ENCODE peak calls at places on chromosomes 3 and 15, in six cellular contexts. P is fibroblast of lung; X is ovary; V is suprapubic skin; Q is CD4-positive, alpha-beta T cell; J is tibial artery. U is an unnamed sample.

GRCh38 chr15:40340740-40341400 is at the start of gene CCDC9B:
- DNase-seq in P (peak; percentile 81), X (peak; percentile 89), V (peak; percentile 94), Q (no peak), J (peak; percentile 99), U (peak; percentile 95)

GRCh38 chr15:90580946-90581345 is 51.2 kb downstream of the CRTC3 start:
- DNase-seq in P (no peak), X (no peak), V (no peak), Q (no peak), J (no peak), U (no peak)

GRCh38 chr15:73387507-73388255 is 18.9 kb upstream of the HCN4 start:
- DNase-seq in P (peak; percentile 39), X (no peak), V (peak; percentile 65), Q (no peak), J (peak; percentile 40), U (no peak)

GRCh38 chr3:140117111-140117526 is 182.1 kb downstream of the CLSTN2 start:
- DNase-seq in P (no peak), X (no peak), V (no peak), Q (no peak), J (no peak), U (no peak)

GRCh38 chr3:183837390-183837789 is 12.0 kb upstream of the MAP6D1 start:
- DNase-seq in P (no peak), X (no peak), V (no peak), Q (no peak), J (no peak), U (no peak)

GRCh38 chr3:128541246-128541645 is 48.2 kb upstream of the GATA2 start:
- DNase-seq in P (no peak), X (no peak), V (no peak), Q (no peak), J (no peak), U (no peak)

GRCh38 chr3:152835311-152836102 is 576 bp downstream of the P2RY1 start:
- DNase-seq in P (peak; percentile 68), X (peak; percentile 74), V (peak; percentile 81), Q (no peak), J (peak; percentile 72), U (peak; percentile 61)

GRCh38 chr15:69573815-69574472 is 121.3 kb downstream of the RPLP1 start:
- DNase-seq in P (peak; percentile 79), X (no peak), V (no peak), Q (no peak), J (peak; percentile 20), U (no peak)

GRCh38 chr15:83118968-83119367 is 11.5 kb downstream of the TM6SF1 start:
- DNase-seq in P (no peak), X (no peak), V (no peak), Q (no peak), J (no peak), U (no peak)

GRCh38 chr3:10116138-10116460 is 624 bp downstream of the BRK1 start:
- DNase-seq in P (peak; percentile 68), X (no peak), V (no peak), Q (no peak), J (no peak), U (peak; percentile 35)

GRCh38 chr3:143979813-143980212 is 8.2 kb downstream of the DIPK2A start:
- DNase-seq in P (peak; percentile 47), X (no peak), V (no peak), Q (no peak), J (no peak), U (no peak)

GRCh38 chr15:86178845-86179244 is 99.2 kb downstream of the AGBL1 start:
- DNase-seq in P (no peak), X (no peak), V (no peak), Q (no peak), J (no peak), U (no peak)

GRCh38 chr3:41508063-41508696 is 308.9 kb downstream of the CTNNB1 start:
- DNase-seq in P (peak; percentile 26), X (no peak), V (no peak), Q (no peak), J (no peak), U (no peak)

GRCh38 chr3:45981321-45982038 is 14.1 kb downstream of the FYCO1 start:
- DNase-seq in P (peak; percentile 68), X (no peak), V (no peak), Q (no peak), J (no peak), U (peak; percentile 37)

GRCh38 chr15:62485170-62485720 is 320.2 kb upstream of the C2CD4B start:
- DNase-seq in P (no peak), X (no peak), V (no peak), Q (no peak), J (no peak), U (no peak)

GRCh38 chr3:122233109-122233952 is 49.9 kb downstream of the CASR start:
- DNase-seq in P (no peak), X (no peak), V (no peak), Q (no peak), J (no peak), U (no peak)

GRCh38 chr3:193863657-193864323 is 270.8 kb downstream of the OPA1 start:
- DNase-seq in P (no peak), X (no peak), V (no peak), Q (no peak), J (no peak), U (no peak)

GRCh38 chr3:64163755-64164148 is 61.5 kb downstream of the PRICKLE2 start:
- DNase-seq in P (peak; percentile 90), X (no peak), V (no peak), Q (no peak), J (no peak), U (no peak)

GRCh38 chr3:12462159-12462962 is 21.9 kb upstream of the TSEN2 start:
- DNase-seq in P (no peak), X (no peak), V (no peak), Q (no peak), J (no peak), U (no peak)

GRCh38 chr3:54271118-54271517 is 148.8 kb downstream of the CACNA2D3 start:
- DNase-seq in P (no peak), X (no peak), V (no peak), Q (no peak), J (no peak), U (no peak)

GRCh38 chr3:123036352-123037014 is 8.9 kb upstream of the SEMA5B start:
- DNase-seq in P (no peak), X (no peak), V (no peak), Q (no peak), J (no peak), U (no peak)

GRCh38 chr3:45881031-45882022 is 5.0 kb upstream of the CCR9 start:
- DNase-seq in P (peak; percentile 58), X (no peak), V (no peak), Q (peak; percentile 27), J (no peak), U (peak; percentile 71)

DNA sequence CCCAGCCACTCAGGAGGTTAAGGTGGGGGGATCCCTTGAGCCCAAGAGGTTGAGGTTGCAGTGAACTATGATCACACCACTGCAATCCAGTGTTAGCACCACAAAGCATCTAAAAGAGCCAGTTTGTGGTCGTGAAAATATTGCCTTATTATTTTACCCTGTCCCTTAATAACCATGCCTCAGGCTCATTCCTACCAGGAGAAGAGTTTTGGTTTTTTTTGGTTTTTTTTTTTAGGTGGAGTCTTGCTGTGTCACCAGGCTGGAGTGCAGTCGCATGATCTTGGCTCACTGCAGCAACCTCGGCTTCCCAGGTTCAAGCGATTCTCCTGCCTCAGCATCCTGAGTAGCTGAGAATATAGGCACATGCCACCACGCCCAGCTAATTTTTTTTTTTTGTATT is 17.9 kb upstream of the AVEN start:
- DNase-seq in P (peak; percentile 45), X (no peak), V (no peak), Q (no peak), J (no peak), U (no peak)
- H3K27ac ChIP-seq in P (no peak overlapping the region), X (no peak overlapping the region), V (no peak overlapping the region), Q (no peak overlapping the region), J (peak overlapping the region; percentile 65), U (no peak overlapping the region)

GRCh38 chr3:131397889-131398288 is 16.3 kb downstream of the NUDT16 start:
- DNase-seq in P (no peak), X (no peak), V (no peak), Q (no peak), J (no peak), U (no peak)

GRCh38 chr3:131401978-131402377 is 20.4 kb downstream of the NUDT16 start:
- DNase-seq in P (no peak), X (no peak), V (no peak), Q (no peak), J (no peak), U (no peak)

GRCh38 chr3:131403216-131403895 is 21.8 kb downstream of the NUDT16 start:
- DNase-seq in P (no peak), X (no peak), V (no peak), Q (no peak), J (no peak), U (no peak)

GRCh38 chr3:131405411-131405810 is 23.8 kb downstream of the NUDT16 start:
- DNase-seq in P (no peak), X (no peak), V (no peak), Q (no peak), J (no peak), U (no peak)

DNA sequence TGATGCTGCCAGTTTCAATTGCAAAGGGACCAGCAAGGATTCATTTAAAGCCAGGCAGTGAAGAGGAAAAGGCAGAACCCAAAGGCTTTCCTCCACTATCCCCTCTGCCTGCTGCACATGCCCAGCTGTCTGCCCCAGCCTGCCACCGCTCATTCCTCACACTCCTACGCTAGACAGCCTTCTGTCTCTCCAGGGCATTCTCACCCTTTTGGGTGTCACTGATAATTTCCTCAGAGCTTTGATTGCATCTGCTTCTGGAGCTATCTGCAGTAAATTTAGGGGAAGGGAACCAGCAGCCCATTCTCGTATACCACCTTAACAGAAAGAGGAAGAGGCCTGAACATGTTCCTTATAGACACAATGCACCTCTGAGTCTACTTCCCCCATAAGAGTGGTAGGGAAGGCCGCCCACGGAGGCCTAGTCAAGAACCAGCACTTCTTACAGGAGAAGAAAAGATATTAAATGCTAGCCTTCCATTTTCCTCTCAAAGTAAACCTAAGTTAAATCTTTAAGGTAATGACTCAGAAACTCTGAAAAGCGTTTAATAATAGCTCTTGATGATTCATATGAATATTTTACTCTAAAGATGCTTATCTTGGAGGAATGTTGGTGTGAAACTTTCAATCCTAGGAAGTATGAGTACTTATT is 20.9 kb downstream of the NUDT16 start:
- DNase-seq in P (peak; percentile 85), X (no peak), V (no peak), Q (no peak), J (no peak), U (no peak)
- H3K27ac ChIP-seq in P (no peak overlapping the region), X (no peak overlapping the region), V (peak overlapping the region; percentile 53), Q (no peak overlapping the region), J (no peak overlapping the region), U (no peak overlapping the region)

DNA sequence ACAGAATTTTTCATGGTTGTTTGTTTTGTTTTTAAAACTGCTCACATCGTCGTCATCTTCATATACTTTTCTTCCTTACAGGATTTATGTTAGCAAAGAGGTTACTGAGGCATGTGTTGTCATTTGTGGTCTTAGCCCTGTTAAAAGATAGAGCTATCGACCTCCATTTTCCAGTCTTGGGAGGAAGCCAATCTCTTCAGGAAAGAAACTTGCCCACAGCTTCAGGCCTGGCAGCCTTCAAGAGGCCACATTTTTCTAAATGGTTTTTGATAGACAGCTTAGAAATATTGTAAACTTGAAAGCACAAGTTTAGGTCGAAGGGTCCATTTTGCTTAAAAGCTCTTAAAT is 144.3 kb upstream of the IL12A start:
- DNase-seq in P (peak; percentile 77), X (no peak), V (no peak), Q (no peak), J (no peak), U (no peak)
- H3K27ac ChIP-seq in P (no peak overlapping the region), X (no peak overlapping the region), V (no peak overlapping the region), Q (no peak overlapping the region), J (peak overlapping the region; percentile 51), U (no peak overlapping the region)

DNA sequence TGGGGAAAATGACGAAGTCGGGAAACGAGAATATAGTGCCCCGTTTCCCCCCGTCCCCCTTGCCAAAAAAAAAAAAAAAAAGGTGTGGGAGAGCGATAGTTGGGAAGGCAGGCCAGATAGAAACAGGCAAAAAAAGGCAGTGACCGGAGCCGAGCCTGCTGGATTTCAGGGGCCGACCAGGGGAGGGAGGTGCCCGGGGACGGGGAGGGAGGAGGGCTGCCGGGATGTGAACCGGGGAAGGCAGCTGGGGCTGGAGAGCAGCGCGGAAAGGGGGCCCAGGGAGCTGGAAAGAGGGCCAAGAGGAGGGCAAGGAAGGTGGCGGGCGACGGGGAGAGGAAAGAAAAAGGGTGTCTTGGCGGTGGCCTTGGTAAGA is 831 bp downstream of the LRRN1 start:
- DNase-seq in P (peak; percentile 28), X (peak; percentile 38), V (no peak), Q (no peak), J (peak; percentile 66), U (peak; percentile 3)
- H3K27ac ChIP-seq in P (no peak overlapping the region), X (peak overlapping the region; percentile 84), V (no peak overlapping the region), Q (no peak overlapping the region), J (peak overlapping the region; percentile 32), U (no peak overlapping the region)

U was measured in small intestine.